ENCODE peak calls at places on chromosomes 4 and X, in seven cellular contexts. One of them, this sample, is unnamed.
A peak's percentile ranks its signal among the peaks of the same experiment; 100 is the strongest.

GRCh38 chr4:31613946-31614623 is 893.9 kb downstream of the PCDH7 start:
- DNase-seq in activated naive CD4-positive, alpha-beta T cell treated with anti-CD3 and anti-CD28 coated beads, Interleukin-2, amount 10 ng/mL, durations not matched to agents 7 days and 5 days: no peak
- DNase-seq in kidney: no peak
- DNase-seq in astrocyte of the spinal cord: peak; percentile 5
- DNase-seq in OCI-LY7: no peak
- DNase-seq in stromal cell of bone marrow: no peak
- DNase-seq in mucosa of gallbladder: no peak
- DNase-seq in this sample: no peak

GRCh38 chrX:68139791-68140190 is 293.5 kb downstream of the OPHN1 start:
- DNase-seq in mucosa of gallbladder: no peak
- DNase-seq in OCI-LY7: no peak
- DNase-seq in kidney: no peak
- DNase-seq in stromal cell of bone marrow: no peak
- DNase-seq in activated naive CD4-positive, alpha-beta T cell treated with anti-CD3 and anti-CD28 coated beads, Interleukin-2, amount 10 ng/mL, durations not matched to agents 7 days and 5 days: no peak
- DNase-seq in astrocyte of the spinal cord: no peak
- DNase-seq in this sample: no peak

GRCh38 chrX:39818071-39818470 is 279.7 kb downstream of the BCOR start:
- DNase-seq in mucosa of gallbladder: no peak
- DNase-seq in OCI-LY7: no peak
- DNase-seq in activated naive CD4-positive, alpha-beta T cell treated with anti-CD3 and anti-CD28 coated beads, Interleukin-2, amount 10 ng/mL, durations not matched to agents 7 days and 5 days: no peak
- DNase-seq in stromal cell of bone marrow: no peak
- DNase-seq in astrocyte of the spinal cord: no peak
- DNase-seq in kidney: no peak
- DNase-seq in this sample: no peak

GRCh38 chr4:169212981-169213380 is 57.8 kb downstream of the SH3RF1 start:
- DNase-seq in astrocyte of the spinal cord: no peak
- DNase-seq in mucosa of gallbladder: no peak
- DNase-seq in stromal cell of bone marrow: no peak
- DNase-seq in kidney: no peak
- DNase-seq in activated naive CD4-positive, alpha-beta T cell treated with anti-CD3 and anti-CD28 coated beads, Interleukin-2, amount 10 ng/mL, durations not matched to agents 7 days and 5 days: no peak
- DNase-seq in OCI-LY7: no peak
- DNase-seq in this sample: no peak

GRCh38 chrX:63560601-63561218 is 209.6 kb upstream of the SPIN4 start:
- DNase-seq in kidney: peak; percentile 75
- DNase-seq in activated naive CD4-positive, alpha-beta T cell treated with anti-CD3 and anti-CD28 coated beads, Interleukin-2, amount 10 ng/mL, durations not matched to agents 7 days and 5 days: peak; percentile 69
- DNase-seq in astrocyte of the spinal cord: peak; percentile 76
- DNase-seq in mucosa of gallbladder: peak; percentile 70
- DNase-seq in OCI-LY7: no peak
- DNase-seq in stromal cell of bone marrow: peak; percentile 49
- DNase-seq in this sample: peak; percentile 52

GRCh38 chr4:85005865-85006377 is 39.4 kb upstream of the WDFY3 start:
- DNase-seq in stromal cell of bone marrow: peak; percentile 85
- DNase-seq in kidney: no peak
- DNase-seq in astrocyte of the spinal cord: peak; percentile 89
- DNase-seq in mucosa of gallbladder: no peak
- DNase-seq in OCI-LY7: no peak
- DNase-seq in activated naive CD4-positive, alpha-beta T cell treated with anti-CD3 and anti-CD28 coated beads, Interleukin-2, amount 10 ng/mL, durations not matched to agents 7 days and 5 days: no peak
- DNase-seq in this sample: peak; percentile 37

GRCh38 chr4:47642985-47643745 is 158.1 kb downstream of the ATP10D start:
- DNase-seq in kidney: no peak
- DNase-seq in stromal cell of bone marrow: peak; percentile 29
- DNase-seq in mucosa of gallbladder: no peak
- DNase-seq in astrocyte of the spinal cord: peak; percentile 80
- DNase-seq in activated naive CD4-positive, alpha-beta T cell treated with anti-CD3 and anti-CD28 coated beads, Interleukin-2, amount 10 ng/mL, durations not matched to agents 7 days and 5 days: no peak
- DNase-seq in OCI-LY7: no peak
- DNase-seq in this sample: no peak

GRCh38 chr4:87465739-87466366 is 43.5 kb downstream of the NUDT9 start:
- DNase-seq in activated naive CD4-positive, alpha-beta T cell treated with anti-CD3 and anti-CD28 coated beads, Interleukin-2, amount 10 ng/mL, durations not matched to agents 7 days and 5 days: no peak
- DNase-seq in OCI-LY7: peak; percentile 62
- DNase-seq in stromal cell of bone marrow: peak; percentile 30
- DNase-seq in astrocyte of the spinal cord: peak; percentile 64
- DNase-seq in kidney: no peak
- DNase-seq in mucosa of gallbladder: no peak
- DNase-seq in this sample: peak; percentile 49

GRCh38 chrX:6386837-6387236 is 148.1 kb downstream of the VCX3A start:
- DNase-seq in mucosa of gallbladder: no peak
- DNase-seq in kidney: no peak
- DNase-seq in OCI-LY7: no peak
- DNase-seq in astrocyte of the spinal cord: no peak
- DNase-seq in activated naive CD4-positive, alpha-beta T cell treated with anti-CD3 and anti-CD28 coated beads, Interleukin-2, amount 10 ng/mL, durations not matched to agents 7 days and 5 days: no peak
- DNase-seq in stromal cell of bone marrow: no peak
- DNase-seq in this sample: no peak

GRCh38 chrX:24395775-24396174 is 35.3 kb downstream of the SUPT20HL1 start:
- DNase-seq in astrocyte of the spinal cord: peak; percentile 83
- DNase-seq in stromal cell of bone marrow: peak; percentile 69
- DNase-seq in kidney: no peak
- DNase-seq in OCI-LY7: peak; percentile 60
- DNase-seq in mucosa of gallbladder: peak; percentile 63
- DNase-seq in activated naive CD4-positive, alpha-beta T cell treated with anti-CD3 and anti-CD28 coated beads, Interleukin-2, amount 10 ng/mL, durations not matched to agents 7 days and 5 days: peak; percentile 53
- DNase-seq in this sample: peak; percentile 63

GRCh38 chr4:62644372-62644771 is 1444.2 kb downstream of the ADGRL3 start:
- DNase-seq in activated naive CD4-positive, alpha-beta T cell treated with anti-CD3 and anti-CD28 coated beads, Interleukin-2, amount 10 ng/mL, durations not matched to agents 7 days and 5 days: no peak
- DNase-seq in stromal cell of bone marrow: no peak
- DNase-seq in OCI-LY7: peak; percentile 2
- DNase-seq in kidney: no peak
- DNase-seq in mucosa of gallbladder: no peak
- DNase-seq in astrocyte of the spinal cord: peak; percentile 33
- DNase-seq in this sample: no peak

GRCh38 chrX:55841962-55842752 is 124.6 kb downstream of the RRAGB start:
- DNase-seq in astrocyte of the spinal cord: no peak
- DNase-seq in kidney: no peak
- DNase-seq in mucosa of gallbladder: no peak
- DNase-seq in OCI-LY7: no peak
- DNase-seq in stromal cell of bone marrow: no peak
- DNase-seq in activated naive CD4-positive, alpha-beta T cell treated with anti-CD3 and anti-CD28 coated beads, Interleukin-2, amount 10 ng/mL, durations not matched to agents 7 days and 5 days: no peak
- DNase-seq in this sample: no peak

GRCh38 chr4:185782523-185782922 is 29.5 kb downstream of the SORBS2 start:
- DNase-seq in OCI-LY7: no peak
- DNase-seq in mucosa of gallbladder: no peak
- DNase-seq in stromal cell of bone marrow: no peak
- DNase-seq in astrocyte of the spinal cord: peak; percentile 40
- DNase-seq in activated naive CD4-positive, alpha-beta T cell treated with anti-CD3 and anti-CD28 coated beads, Interleukin-2, amount 10 ng/mL, durations not matched to agents 7 days and 5 days: no peak
- DNase-seq in kidney: no peak
- DNase-seq in this sample: no peak

GRCh38 chrX:24478516-24478915 is 13.4 kb downstream of the PDK3 start:
- DNase-seq in OCI-LY7: no peak
- DNase-seq in kidney: no peak
- DNase-seq in astrocyte of the spinal cord: no peak
- DNase-seq in mucosa of gallbladder: no peak
- DNase-seq in stromal cell of bone marrow: no peak
- DNase-seq in activated naive CD4-positive, alpha-beta T cell treated with anti-CD3 and anti-CD28 coated beads, Interleukin-2, amount 10 ng/mL, durations not matched to agents 7 days and 5 days: no peak
- DNase-seq in this sample: no peak

This sample was measured in amniotic stem cell.